ENCODE peak calls at places on chromosomes 1 and 21, in five cellular contexts. F, D, C, M and K are unnamed samples.

GRCh38 chr1:59125154-59125553 is 171.7 kb upstream of the FGGY start:
- DNase-seq in F (no peak), D (no peak), C (no peak), M (no peak), K (no peak)

GRCh38 chr1:193368302-193368701 is 181.9 kb upstream of the B3GALT2 start:
- DNase-seq in F (no peak), D (no peak), C (peak; percentile 20), M (no peak), K (no peak)

GRCh38 chr1:31792541-31792940 is 23.3 kb downstream of the SPOCD1 start:
- DNase-seq in F (no peak), D (peak; percentile 11), C (no peak), M (no peak), K (no peak)

GRCh38 chr1:178613271-178613945 is 100.5 kb downstream of the TEX35 start:
- DNase-seq in F (no peak), D (no peak), C (no peak), M (no peak), K (no peak)

GRCh38 chr1:43622471-43622870 is 27.5 kb upstream of the KDM4A start:
- DNase-seq in F (peak; percentile 14), D (no peak), C (peak; percentile 6), M (no peak), K (no peak)

GRCh38 chr1:156589546-156589945 is 2.0 kb upstream of the NAXE start:
- DNase-seq in F (no peak), D (no peak), C (no peak), M (no peak), K (no peak)

GRCh38 chr21:45262616-45263015 is 25.1 kb downstream of the POFUT2 start:
- DNase-seq in F (no peak), D (no peak), C (no peak), M (no peak), K (no peak)

GRCh38 chr1:206555473-206555935 is 48.2 kb downstream of the RASSF5 start:
- DNase-seq in F (peak; percentile 37), D (peak; percentile 59), C (no peak), M (no peak), K (no peak)

GRCh38 chr1:218351617-218352438 is 6.7 kb downstream of the TGFB2 start:
- DNase-seq in F (no peak), D (peak; percentile 42), C (peak; percentile 84), M (no peak), K (no peak)

GRCh38 chr1:63575340-63575826 is 17.8 kb upstream of the PGM1 start:
- DNase-seq in F (no peak), D (no peak), C (no peak), M (no peak), K (peak; percentile 33)

GRCh38 chr1:57898531-57898930 is 474.7 kb upstream of the DAB1 start:
- DNase-seq in F (no peak), D (no peak), C (no peak), M (no peak), K (no peak)

GRCh38 chr1:184975208-184975875 is 1.0 kb upstream of the NIBAN1 start:
- DNase-seq in F (no peak), D (no peak), C (no peak), M (no peak), K (no peak)

GRCh38 chr1:200294241-200294640 is 115.6 kb downstream of the ZNF281 start:
- DNase-seq in F (no peak), D (no peak), C (no peak), M (no peak), K (no peak)

GRCh38 chr21:17416139-17416538 is 96.7 kb upstream of the CXADR start:
- DNase-seq in F (no peak), D (no peak), C (peak; percentile 56), M (peak; percentile 47), K (no peak)

GRCh38 chr1:39928809-39929587 is 25.9 kb upstream of the MFSD2A start:
- DNase-seq in F (no peak), D (no peak), C (no peak), M (no peak), K (no peak)

GRCh38 chr1:27007909-27008582 is 4.6 kb downstream of the TENT5B start:
- DNase-seq in F (no peak), D (no peak), C (no peak), M (no peak), K (no peak)

GRCh38 chr1:29802181-29803068 is 566.1 kb downstream of the PTPRU start:
- DNase-seq in F (no peak), D (peak; percentile 5), C (no peak), M (no peak), K (no peak)

GRCh38 chr1:165014753-165015152 is 341.8 kb downstream of the LMX1A start:
- DNase-seq in F (no peak), D (no peak), C (no peak), M (no peak), K (no peak)

GRCh38 chr1:210246447-210246846 is 13.9 kb downstream of the SERTAD4 start:
- DNase-seq in F (no peak), D (no peak), C (peak; percentile 67), M (peak; percentile 45), K (no peak)

GRCh38 chr1:209766051-209766450 is 10.2 kb downstream of the TRAF3IP3 start:
- DNase-seq in F (no peak), D (no peak), C (no peak), M (no peak), K (no peak)

GRCh38 chr1:209705033-209705589 is 465 bp downstream of the HSD11B1 start:
- DNase-seq in F (no peak), D (no peak), C (no peak), M (no peak), K (no peak)

GRCh38 chr1:169484683-169485426 is 889 bp downstream of the SLC19A2 start:
- DNase-seq in F (peak; percentile 27), D (peak; percentile 55), C (peak; percentile 69), M (no peak), K (no peak)

GRCh38 chr1:202798260-202798659 is 10.0 kb downstream of the KDM5B start:
- DNase-seq in F (no peak), D (no peak), C (no peak), M (no peak), K (no peak)

GRCh38 chr1:62462370-62462769 is 25.5 kb downstream of the USP1 start:
- DNase-seq in F (no peak), D (no peak), C (peak; percentile 43), M (no peak), K (no peak)

GRCh38 chr1:89980605-89981004 is 14.3 kb upstream of the ZNF326 start:
- DNase-seq in F (no peak), D (no peak), C (no peak), M (no peak), K (no peak)

GRCh38 chr1:223886516-223886921 is 40.8 kb upstream of the TP53BP2 start:
- DNase-seq in F (no peak), D (no peak), C (no peak), M (no peak), K (no peak)

GRCh38 chr1:27789511-27790154 is 16.6 kb downstream of the STX12 start:
- DNase-seq in F (no peak), D (no peak), C (peak; percentile 54), M (no peak), K (no peak)

GRCh38 chr21:26846036-26846931 is 1.1 kb upstream of the ADAMTS1 start:
- DNase-seq in F (peak; percentile 62), D (peak; percentile 91), C (peak; percentile 47), M (no peak), K (no peak)

GRCh38 chr1:203153051-203153988 is 22.3 kb downstream of the MYBPH start:
- DNase-seq in F (no peak), D (no peak), C (peak; percentile 23), M (no peak), K (no peak)

GRCh38 chr1:212070720-212071302 is 35.3 kb downstream of the DTL start:
- DNase-seq in F (no peak), D (no peak), C (peak; percentile 38), M (peak; percentile 8), K (no peak)

GRCh38 chr1:231159963-231160761 is 1.7 kb upstream of the TRIM67 start:
- DNase-seq in F (no peak), D (no peak), C (no peak), M (no peak), K (no peak)

GRCh38 chr1:52880226-52880625 is 37.7 kb downstream of the ZYG11A start:
- DNase-seq in F (no peak), D (no peak), C (no peak), M (no peak), K (no peak)

DNA sequence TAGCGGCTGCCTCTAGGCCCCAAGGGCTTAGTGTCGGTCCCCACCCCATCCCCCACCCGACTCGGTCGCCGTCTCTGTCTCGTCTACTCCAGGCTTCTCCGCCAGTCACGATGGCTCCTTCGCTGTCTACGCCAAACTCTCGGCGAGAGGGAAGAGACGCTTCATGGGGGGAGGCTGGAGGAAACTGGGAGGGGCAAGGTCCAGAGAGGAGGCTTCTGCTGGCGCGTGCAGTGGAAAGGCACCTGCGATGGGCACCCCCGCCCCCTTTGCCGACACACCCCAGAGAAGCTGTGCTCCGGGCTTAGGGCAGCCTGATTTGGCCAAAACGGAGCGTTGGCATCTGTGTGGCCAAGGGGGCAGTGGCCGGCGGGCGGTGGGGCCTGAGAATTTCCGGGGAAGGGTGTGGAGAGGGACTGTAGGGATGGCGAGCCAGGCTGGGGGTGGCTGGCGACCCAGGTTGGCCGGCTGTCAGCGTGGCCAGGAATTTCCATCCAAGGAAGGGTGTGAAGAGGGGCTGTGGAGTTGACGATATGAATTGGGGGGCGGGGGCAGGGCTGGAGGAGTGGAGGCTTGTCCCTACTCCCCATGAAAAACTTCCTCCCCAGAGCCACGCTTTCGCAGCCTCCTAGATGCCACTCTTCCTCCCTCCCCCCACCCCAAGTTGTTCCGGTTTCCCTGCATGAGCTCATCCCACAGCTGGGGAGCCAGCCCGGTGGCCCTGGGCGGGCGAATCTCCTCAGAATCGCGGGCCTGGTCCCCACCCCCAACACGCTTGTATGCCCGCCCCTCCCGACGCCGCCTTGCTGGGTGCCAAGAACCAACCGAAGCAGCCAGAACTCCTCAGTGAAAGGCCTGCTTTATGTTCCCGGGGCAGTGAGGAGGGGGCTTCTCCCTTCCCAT is 1.4 kb upstream of the CSMD2 start:
- DNase-seq in F (peak; percentile 35), D (no peak), C (peak; percentile 16), M (no peak), K (no peak)
- H3K4me3 ChIP-seq in F (peak overlapping the region; percentile 69), D (no peak overlapping the region), C (peak overlapping the region; percentile 55), M (peak overlapping the region; percentile 29), K (no peak overlapping the region)

GRCh38 chr21:39364949-39365348 is 16.1 kb upstream of the HMGN1 start:
- DNase-seq in F (no peak), D (no peak), C (no peak), M (no peak), K (no peak)

GRCh38 chr21:39367783-39368182 is 18.9 kb upstream of the HMGN1 start:
- DNase-seq in F (no peak), D (no peak), C (no peak), M (no peak), K (no peak)

GRCh38 chr21:39362733-39363132 is 13.8 kb upstream of the HMGN1 start:
- DNase-seq in F (no peak), D (no peak), C (no peak), M (no peak), K (no peak)

GRCh38 chr21:39366563-39366962 is 17.7 kb upstream of the HMGN1 start:
- DNase-seq in F (no peak), D (no peak), C (no peak), M (no peak), K (no peak)

GRCh38 chr21:39363607-39364555 is 15.0 kb upstream of the HMGN1 start:
- DNase-seq in F (no peak), D (no peak), C (no peak), M (no peak), K (no peak)
- H3K27ac ChIP-seq in F (no peak overlapping the region), D (no peak overlapping the region), C (no peak overlapping the region), M (no peak overlapping the region), K (no peak overlapping the region)

GRCh38 chr1:101379037-101379436 is 142.2 kb downstream of the S1PR1 start:
- DNase-seq in F (no peak), D (no peak), C (no peak), M (no peak), K (no peak)
- H3K27me3 ChIP-seq in F (no peaks in the 10 kb centered on the region), D (no peaks in the 10 kb centered on the region), C (no peaks in the 10 kb centered on the region), M (peaks cover 7% of the 10 kb centered on the region), K (no peaks in the 10 kb centered on the region)

GRCh38 chr21:32613436-32614043 is 1.4 kb upstream of the CFAP298 start:
- DNase-seq in F (no peak), D (no peak), C (no peak), M (no peak), K (no peak)
- H3K4me3 ChIP-seq in F (peak overlapping the region; percentile 95), D (peak overlapping the region; percentile 95), C (peak overlapping the region; percentile 76), M (peak overlapping the region; percentile 92), K (peak overlapping the region; percentile 93)